ENCODE peak calls at places on chromosome 3, in eight cellular contexts. One of them, this sample, is unnamed.

GRCh38 chr3:87076951-87077350 is 86.0 kb upstream of the VGLL3 start:
- DNase-seq in stimulated activated naive B cell treated with anti-CD40 and anti-IgM and Interleukin-4, amounts not matched to agents 10 μg/mL and 1 μg/mL and 100 μg/mL, for 72 hours: no peak
- DNase-seq in hippocampal formation: no peak
- DNase-seq in stimulated activated CD4-positive, alpha-beta T cell treated with anti-CD3 and anti-CD28 coated beads, TNF-alpha, amount 100 ng/mL, for 48 hours: no peak
- DNase-seq in pancreas: no peak
- DNase-seq in activated T-cell treated with anti-CD3 and anti-CD28 coated beads for 1 hour: no peak
- DNase-seq in anterior cingulate cortex: no peak
- DNase-seq in A673: no peak
- DNase-seq in this sample: no peak

GRCh38 chr3:136251511-136251910 is 1.4 kb downstream of the PCCB start:
- DNase-seq in stimulated activated naive B cell treated with anti-CD40 and anti-IgM and Interleukin-4, amounts not matched to agents 10 μg/mL and 1 μg/mL and 100 μg/mL, for 72 hours: no peak
- DNase-seq in A673: peak
- DNase-seq in pancreas: no peak
- DNase-seq in hippocampal formation: no peak
- DNase-seq in anterior cingulate cortex: no peak
- DNase-seq in stimulated activated CD4-positive, alpha-beta T cell treated with anti-CD3 and anti-CD28 coated beads, TNF-alpha, amount 100 ng/mL, for 48 hours: no peak
- DNase-seq in activated T-cell treated with anti-CD3 and anti-CD28 coated beads for 1 hour: no peak
- DNase-seq in this sample: no peak

GRCh38 chr3:15591235-15591634 is 10.1 kb downstream of the HACL1 start:
- DNase-seq in anterior cingulate cortex: no peak
- DNase-seq in activated T-cell treated with anti-CD3 and anti-CD28 coated beads for 1 hour: no peak
- DNase-seq in A673: no peak
- DNase-seq in stimulated activated naive B cell treated with anti-CD40 and anti-IgM and Interleukin-4, amounts not matched to agents 10 μg/mL and 1 μg/mL and 100 μg/mL, for 72 hours: no peak
- DNase-seq in hippocampal formation: no peak
- DNase-seq in pancreas: no peak
- DNase-seq in stimulated activated CD4-positive, alpha-beta T cell treated with anti-CD3 and anti-CD28 coated beads, TNF-alpha, amount 100 ng/mL, for 48 hours: no peak
- DNase-seq in this sample: no peak

GRCh38 chr3:156304406-156304805 is 184.0 kb downstream of the KCNAB1 start:
- DNase-seq in A673: no peak
- DNase-seq in stimulated activated naive B cell treated with anti-CD40 and anti-IgM and Interleukin-4, amounts not matched to agents 10 μg/mL and 1 μg/mL and 100 μg/mL, for 72 hours: no peak
- DNase-seq in activated T-cell treated with anti-CD3 and anti-CD28 coated beads for 1 hour: no peak
- DNase-seq in hippocampal formation: no peak
- DNase-seq in anterior cingulate cortex: no peak
- DNase-seq in pancreas: no peak
- DNase-seq in stimulated activated CD4-positive, alpha-beta T cell treated with anti-CD3 and anti-CD28 coated beads, TNF-alpha, amount 100 ng/mL, for 48 hours: no peak
- DNase-seq in this sample: no peak

GRCh38 chr3:122989856-122990575 is 37.5 kb downstream of the SEMA5B start:
- DNase-seq in stimulated activated naive B cell treated with anti-CD40 and anti-IgM and Interleukin-4, amounts not matched to agents 10 μg/mL and 1 μg/mL and 100 μg/mL, for 72 hours: no peak
- DNase-seq in stimulated activated CD4-positive, alpha-beta T cell treated with anti-CD3 and anti-CD28 coated beads, TNF-alpha, amount 100 ng/mL, for 48 hours: no peak
- DNase-seq in pancreas: no peak
- DNase-seq in anterior cingulate cortex: no peak
- DNase-seq in hippocampal formation: no peak
- DNase-seq in A673: no peak
- DNase-seq in activated T-cell treated with anti-CD3 and anti-CD28 coated beads for 1 hour: no peak
- DNase-seq in this sample: no peak

GRCh38 chr3:47476330-47476626 is 537 bp upstream of the SCAP start:
- DNase-seq in stimulated activated CD4-positive, alpha-beta T cell treated with anti-CD3 and anti-CD28 coated beads, TNF-alpha, amount 100 ng/mL, for 48 hours: no peak
- DNase-seq in activated T-cell treated with anti-CD3 and anti-CD28 coated beads for 1 hour: no peak
- DNase-seq in pancreas: no peak
- DNase-seq in hippocampal formation: no peak
- DNase-seq in anterior cingulate cortex: no peak
- DNase-seq in A673: no peak
- DNase-seq in stimulated activated naive B cell treated with anti-CD40 and anti-IgM and Interleukin-4, amounts not matched to agents 10 μg/mL and 1 μg/mL and 100 μg/mL, for 72 hours: no peak
- DNase-seq in this sample: no peak

GRCh38 chr3:193240850-193241706 is at the start of gene PLAAT1:
- DNase-seq in hippocampal formation: peak
- DNase-seq in stimulated activated CD4-positive, alpha-beta T cell treated with anti-CD3 and anti-CD28 coated beads, TNF-alpha, amount 100 ng/mL, for 48 hours: peak
- DNase-seq in activated T-cell treated with anti-CD3 and anti-CD28 coated beads for 1 hour: no peak
- DNase-seq in A673: peak
- DNase-seq in anterior cingulate cortex: peak
- DNase-seq in pancreas: peak
- DNase-seq in stimulated activated naive B cell treated with anti-CD40 and anti-IgM and Interleukin-4, amounts not matched to agents 10 μg/mL and 1 μg/mL and 100 μg/mL, for 72 hours: no peak
- DNase-seq in this sample: peak

GRCh38 chr3:21256932-21257331 is 494.1 kb downstream of the ZNF385D start:
- DNase-seq in A673: no peak
- DNase-seq in stimulated activated CD4-positive, alpha-beta T cell treated with anti-CD3 and anti-CD28 coated beads, TNF-alpha, amount 100 ng/mL, for 48 hours: no peak
- DNase-seq in pancreas: peak
- DNase-seq in anterior cingulate cortex: no peak
- DNase-seq in hippocampal formation: no peak
- DNase-seq in stimulated activated naive B cell treated with anti-CD40 and anti-IgM and Interleukin-4, amounts not matched to agents 10 μg/mL and 1 μg/mL and 100 μg/mL, for 72 hours: no peak
- DNase-seq in activated T-cell treated with anti-CD3 and anti-CD28 coated beads for 1 hour: no peak
- DNase-seq in this sample: no peak

GRCh38 chr3:156898296-156898880 is 72.2 kb downstream of the LEKR1 start:
- DNase-seq in stimulated activated naive B cell treated with anti-CD40 and anti-IgM and Interleukin-4, amounts not matched to agents 10 μg/mL and 1 μg/mL and 100 μg/mL, for 72 hours: no peak
- DNase-seq in pancreas: peak
- DNase-seq in stimulated activated CD4-positive, alpha-beta T cell treated with anti-CD3 and anti-CD28 coated beads, TNF-alpha, amount 100 ng/mL, for 48 hours: no peak
- DNase-seq in hippocampal formation: no peak
- DNase-seq in activated T-cell treated with anti-CD3 and anti-CD28 coated beads for 1 hour: no peak
- DNase-seq in A673: no peak
- DNase-seq in anterior cingulate cortex: no peak
- DNase-seq in this sample: no peak

GRCh38 chr3:87733671-87734367 is 325.0 kb downstream of the CGGBP1 start:
- DNase-seq in stimulated activated CD4-positive, alpha-beta T cell treated with anti-CD3 and anti-CD28 coated beads, TNF-alpha, amount 100 ng/mL, for 48 hours: no peak
- DNase-seq in A673: no peak
- DNase-seq in hippocampal formation: no peak
- DNase-seq in activated T-cell treated with anti-CD3 and anti-CD28 coated beads for 1 hour: no peak
- DNase-seq in anterior cingulate cortex: no peak
- DNase-seq in pancreas: peak
- DNase-seq in stimulated activated naive B cell treated with anti-CD40 and anti-IgM and Interleukin-4, amounts not matched to agents 10 μg/mL and 1 μg/mL and 100 μg/mL, for 72 hours: no peak
- DNase-seq in this sample: no peak

GRCh38 chr3:175807175-175807574 is 948.0 kb downstream of the NAALADL2 start:
- DNase-seq in hippocampal formation: no peak
- DNase-seq in anterior cingulate cortex: no peak
- DNase-seq in stimulated activated naive B cell treated with anti-CD40 and anti-IgM and Interleukin-4, amounts not matched to agents 10 μg/mL and 1 μg/mL and 100 μg/mL, for 72 hours: no peak
- DNase-seq in A673: no peak
- DNase-seq in stimulated activated CD4-positive, alpha-beta T cell treated with anti-CD3 and anti-CD28 coated beads, TNF-alpha, amount 100 ng/mL, for 48 hours: no peak
- DNase-seq in activated T-cell treated with anti-CD3 and anti-CD28 coated beads for 1 hour: no peak
- DNase-seq in pancreas: no peak
- DNase-seq in this sample: no peak

GRCh38 chr3:51538459-51539290 is at the start of gene RAD54L2:
- DNase-seq in anterior cingulate cortex: peak
- DNase-seq in A673: peak
- DNase-seq in stimulated activated CD4-positive, alpha-beta T cell treated with anti-CD3 and anti-CD28 coated beads, TNF-alpha, amount 100 ng/mL, for 48 hours: peak
- DNase-seq in hippocampal formation: peak
- DNase-seq in activated T-cell treated with anti-CD3 and anti-CD28 coated beads for 1 hour: peak
- DNase-seq in stimulated activated naive B cell treated with anti-CD40 and anti-IgM and Interleukin-4, amounts not matched to agents 10 μg/mL and 1 μg/mL and 100 μg/mL, for 72 hours: peak
- DNase-seq in pancreas: peak
- DNase-seq in this sample: peak

GRCh38 chr3:36769926-36770325 is 5.6 kb upstream of the DCLK3 start:
- DNase-seq in hippocampal formation: no peak
- DNase-seq in stimulated activated naive B cell treated with anti-CD40 and anti-IgM and Interleukin-4, amounts not matched to agents 10 μg/mL and 1 μg/mL and 100 μg/mL, for 72 hours: no peak
- DNase-seq in A673: no peak
- DNase-seq in activated T-cell treated with anti-CD3 and anti-CD28 coated beads for 1 hour: no peak
- DNase-seq in pancreas: no peak
- DNase-seq in anterior cingulate cortex: no peak
- DNase-seq in stimulated activated CD4-positive, alpha-beta T cell treated with anti-CD3 and anti-CD28 coated beads, TNF-alpha, amount 100 ng/mL, for 48 hours: no peak
- DNase-seq in this sample: no peak

This sample was measured in frontal cortex.